ENCODE peak calls at places on chromosomes 5 and 9, in five cellular contexts. One of them, this sample, is unnamed.

GRCh38 chr9:132935021-132935420 is 9.4 kb downstream of the TSC1 start:
- DNase-seq in NCI-H2081: no peak
- DNase-seq in nephron progenitor cell: no peak
- DNase-seq in activated T-cell treated with anti-CD3 and anti-CD28 coated beads for 48 hours: no peak
- DNase-seq in Kasumi-1: no peak
- DNase-seq in this sample: no peak

GRCh38 chr9:133463234-133463863 is 3.6 kb downstream of the CACFD1 start:
- DNase-seq in NCI-H2081: no peak
- DNase-seq in nephron progenitor cell: no peak
- DNase-seq in activated T-cell treated with anti-CD3 and anti-CD28 coated beads for 48 hours: no peak
- DNase-seq in Kasumi-1: no peak
- DNase-seq in this sample: peak

GRCh38 chr5:178548751-178549150 is 41.4 kb downstream of the COL23A1 start:
- DNase-seq in NCI-H2081: no peak
- DNase-seq in nephron progenitor cell: no peak
- DNase-seq in activated T-cell treated with anti-CD3 and anti-CD28 coated beads for 48 hours: no peak
- DNase-seq in Kasumi-1: no peak
- DNase-seq in this sample: no peak

GRCh38 chr5:71841107-71841506 is 122.0 kb downstream of the CARTPT start:
- DNase-seq in NCI-H2081: no peak
- DNase-seq in nephron progenitor cell: no peak
- DNase-seq in activated T-cell treated with anti-CD3 and anti-CD28 coated beads for 48 hours: no peak
- DNase-seq in Kasumi-1: no peak
- DNase-seq in this sample: no peak

GRCh38 chr5:158976035-158976434 is 123.7 kb downstream of the EBF1 start:
- DNase-seq in NCI-H2081: no peak
- DNase-seq in nephron progenitor cell: no peak
- DNase-seq in activated T-cell treated with anti-CD3 and anti-CD28 coated beads for 48 hours: no peak
- DNase-seq in Kasumi-1: no peak
- DNase-seq in this sample: peak

GRCh38 chr9:85401998-85402397 is 339.8 kb downstream of the AGTPBP1 start:
- DNase-seq in NCI-H2081: no peak
- DNase-seq in nephron progenitor cell: no peak
- DNase-seq in activated T-cell treated with anti-CD3 and anti-CD28 coated beads for 48 hours: no peak
- DNase-seq in Kasumi-1: no peak
- DNase-seq in this sample: no peak

GRCh38 chr9:96138616-96139015 is 163.4 kb downstream of the HSD17B3 start:
- DNase-seq in NCI-H2081: no peak
- DNase-seq in nephron progenitor cell: no peak
- DNase-seq in activated T-cell treated with anti-CD3 and anti-CD28 coated beads for 48 hours: no peak
- DNase-seq in Kasumi-1: no peak
- DNase-seq in this sample: no peak

GRCh38 chr5:139783436-139783955 is 12.1 kb upstream of the PSD2 start:
- DNase-seq in NCI-H2081: no peak
- DNase-seq in nephron progenitor cell: no peak
- DNase-seq in activated T-cell treated with anti-CD3 and anti-CD28 coated beads for 48 hours: no peak
- DNase-seq in Kasumi-1: no peak
- DNase-seq in this sample: no peak

GRCh38 chr9:86242012-86242411 is 17.4 kb downstream of the C9orf153 start:
- DNase-seq in NCI-H2081: no peak
- DNase-seq in nephron progenitor cell: no peak
- DNase-seq in activated T-cell treated with anti-CD3 and anti-CD28 coated beads for 48 hours: no peak
- DNase-seq in Kasumi-1: peak
- DNase-seq in this sample: peak

GRCh38 chr9:8349369-8349768 is 549.8 kb upstream of the DMAC1 start:
- DNase-seq in NCI-H2081: no peak
- DNase-seq in nephron progenitor cell: no peak
- DNase-seq in activated T-cell treated with anti-CD3 and anti-CD28 coated beads for 48 hours: no peak
- DNase-seq in Kasumi-1: no peak
- DNase-seq in this sample: no peak

GRCh38 chr9:111961575-111961974 is 65.0 kb downstream of the UGCG start:
- DNase-seq in NCI-H2081: peak
- DNase-seq in nephron progenitor cell: no peak
- DNase-seq in activated T-cell treated with anti-CD3 and anti-CD28 coated beads for 48 hours: no peak
- DNase-seq in Kasumi-1: no peak
- DNase-seq in this sample: no peak

GRCh38 chr9:94159069-94159915 is 75.0 kb downstream of the PTPDC1 start:
- DNase-seq in NCI-H2081: no peak
- DNase-seq in nephron progenitor cell: no peak
- DNase-seq in activated T-cell treated with anti-CD3 and anti-CD28 coated beads for 48 hours: no peak
- DNase-seq in Kasumi-1: no peak
- DNase-seq in this sample: no peak

GRCh38 chr9:125906144-125906543 is 159.0 kb downstream of the PBX3 start:
- DNase-seq in NCI-H2081: no peak
- DNase-seq in nephron progenitor cell: no peak
- DNase-seq in activated T-cell treated with anti-CD3 and anti-CD28 coated beads for 48 hours: no peak
- DNase-seq in Kasumi-1: no peak
- DNase-seq in this sample: no peak

GRCh38 chr9:134557331-134557730 is 84.3 kb upstream of the COL5A1 start:
- DNase-seq in NCI-H2081: no peak
- DNase-seq in nephron progenitor cell: no peak
- DNase-seq in activated T-cell treated with anti-CD3 and anti-CD28 coated beads for 48 hours: no peak
- DNase-seq in Kasumi-1: no peak
- DNase-seq in this sample: no peak

GRCh38 chr5:133799556-133799955 is 168.9 kb downstream of the C5orf15 start:
- DNase-seq in NCI-H2081: no peak
- DNase-seq in nephron progenitor cell: no peak
- DNase-seq in activated T-cell treated with anti-CD3 and anti-CD28 coated beads for 48 hours: no peak
- DNase-seq in Kasumi-1: no peak
- DNase-seq in this sample: no peak

GRCh38 chr9:132068604-132069003 is 11.1 kb downstream of the MED27 start:
- DNase-seq in NCI-H2081: no peak
- DNase-seq in nephron progenitor cell: no peak
- DNase-seq in activated T-cell treated with anti-CD3 and anti-CD28 coated beads for 48 hours: no peak
- DNase-seq in Kasumi-1: no peak
- DNase-seq in this sample: no peak

GRCh38 chr9:96135071-96135825 is 166.7 kb downstream of the HSD17B3 start:
- DNase-seq in NCI-H2081: no peak
- DNase-seq in nephron progenitor cell: no peak
- DNase-seq in activated T-cell treated with anti-CD3 and anti-CD28 coated beads for 48 hours: no peak
- DNase-seq in Kasumi-1: no peak
- DNase-seq in this sample: no peak

GRCh38 chr5:140256726-140257125 is 46.2 kb downstream of the PFDN1 start:
- DNase-seq in NCI-H2081: no peak
- DNase-seq in nephron progenitor cell: no peak
- DNase-seq in activated T-cell treated with anti-CD3 and anti-CD28 coated beads for 48 hours: no peak
- DNase-seq in Kasumi-1: no peak
- DNase-seq in this sample: no peak

GRCh38 chr5:1771149-1772065 is 28.2 kb downstream of the MRPL36 start:
- DNase-seq in NCI-H2081: no peak
- DNase-seq in nephron progenitor cell: no peak
- DNase-seq in activated T-cell treated with anti-CD3 and anti-CD28 coated beads for 48 hours: no peak
- DNase-seq in Kasumi-1: no peak
- DNase-seq in this sample: no peak

GRCh38 chr5:172931001-172931536 is 28.2 kb upstream of the RPL26L1 start:
- DNase-seq in NCI-H2081: no peak
- DNase-seq in nephron progenitor cell: no peak
- DNase-seq in activated T-cell treated with anti-CD3 and anti-CD28 coated beads for 48 hours: no peak
- DNase-seq in Kasumi-1: no peak
- DNase-seq in this sample: no peak

This sample was measured in neural progenitor cell.